ENCODE peak calls at places on chromosomes 4 and X, in eight cellular contexts. M is astrocyte; U is dorsolateral prefrontal cortex; S is naive thymus-derived CD8-positive, alpha-beta T cell; A is WERI-Rb-1; C is mesenchymal stem cell; T is T-helper 2 cell; G is hypothalamus. K is an unnamed sample.
A peak's percentile ranks its signal among the peaks of the same experiment; 100 is the strongest.

GRCh38 chr4:185381794-185382193 is 13.9 kb downstream of the LRP2BP start:
- DNase-seq in M (no peak), U (no peak), S (no peak), A (no peak), C (no peak), T (no peak), G (no peak), K (no peak)

GRCh38 chrX:23952984-23953907 is 45.4 kb downstream of the CXorf58 start:
- DNase-seq in M (no peak), U (no peak), S (peak; percentile 33), A (no peak), C (no peak), T (no peak), G (no peak), K (peak; percentile 8)

GRCh38 chrX:13029341-13029740 is 15.1 kb downstream of the FAM9C start:
- DNase-seq in M (no peak), U (no peak), S (no peak), A (no peak), C (peak; percentile 41), T (no peak), G (no peak), K (peak; percentile 33)

GRCh38 chr4:5365071-5366008 is 314.1 kb downstream of the STK32B start:
- DNase-seq in M (peak; percentile 91), U (no peak), S (no peak), A (no peak), C (peak; percentile 96), T (no peak), G (no peak), K (peak; percentile 94)

GRCh38 chr4:44425614-44426208 is 22.9 kb downstream of the KCTD8 start:
- DNase-seq in M (no peak), U (peak; percentile 54), S (no peak), A (peak; percentile 53), C (no peak), T (no peak), G (no peak), K (peak; percentile 53)

GRCh38 chr4:185782523-185782922 is 29.5 kb downstream of the SORBS2 start:
- DNase-seq in M (peak; percentile 60), U (no peak), S (no peak), A (no peak), C (peak; percentile 46), T (no peak), G (no peak), K (no peak)

GRCh38 chr4:169079942-169080827 is 70.1 kb upstream of the CBR4 start:
- DNase-seq in M (peak; percentile 82), U (peak; percentile 17), S (no peak), A (no peak), C (peak; percentile 70), T (no peak), G (no peak), K (peak; percentile 76)

GRCh38 chrX:108362026-108362425 is 76.2 kb downstream of the COL4A6 start:
- DNase-seq in M (no peak), U (no peak), S (no peak), A (no peak), C (peak; percentile 19), T (no peak), G (no peak), K (no peak)

GRCh38 chr4:79947386-79947785 is 125.6 kb downstream of the ANTXR2 start:
- DNase-seq in M (no peak), U (no peak), S (no peak), A (no peak), C (no peak), T (no peak), G (no peak), K (no peak)

GRCh38 chr4:82864336-82865001 is 26.5 kb downstream of the SEC31A start:
- DNase-seq in M (no peak), U (no peak), S (no peak), A (no peak), C (no peak), T (no peak), G (no peak), K (no peak)

GRCh38 chr4:147965056-147965455 is 233.2 kb downstream of the ARHGAP10 start:
- DNase-seq in M (no peak), U (no peak), S (no peak), A (no peak), C (no peak), T (no peak), G (no peak), K (no peak)

GRCh38 chrX:71581210-71581609 is 3.0 kb downstream of the GCNA start:
- DNase-seq in M (no peak), U (no peak), S (no peak), A (no peak), C (no peak), T (no peak), G (no peak), K (no peak)

GRCh38 chrX:129754266-129755024 is 15.7 kb downstream of the XPNPEP2 start:
- DNase-seq in M (no peak), U (no peak), S (no peak), A (no peak), C (no peak), T (no peak), G (no peak), K (no peak)

K was measured in H4.